ENCODE peak calls at places on chromosomes 6 and 20, in four cellular contexts. O is pancreas, S is tibial nerve, I is endodermal cell. W is an unnamed sample.

GRCh38 chr20:1934162-1934561 is 39.0 kb downstream of the SIRPA start:
- DNase-seq in I (no peak), O (no peak), S (peak; percentile 55), W (peak; percentile 62)

GRCh38 chr6:156174026-156174880 is 602.9 kb upstream of the ARID1B start:
- DNase-seq in I (no peak), S (no peak), O (no peak), W (no peak)

GRCh38 chr6:45441811-45442453 is 64.2 kb upstream of the SUPT3H start:
- DNase-seq in S (no peak), I (no peak), O (no peak), W (no peak)

GRCh38 chr6:81895511-81896185 is 143.2 kb upstream of the TENT5A start:
- DNase-seq in O (no peak), S (no peak), I (no peak), W (no peak)

GRCh38 chr6:88388589-88388988 is 222.4 kb upstream of the CNR1 start:
- DNase-seq in O (no peak), S (no peak), I (no peak), W (no peak)

GRCh38 chr6:142075516-142076101 is 57.1 kb upstream of the GJE1 start:
- DNase-seq in O (no peak), S (no peak), I (peak; percentile 39), W (no peak)

GRCh38 chr6:153129873-153130514 is 1.1 kb downstream of the RGS17 start:
- DNase-seq in S (no peak), O (no peak), I (peak; percentile 71), W (no peak)

GRCh38 chr6:111551521-111552231 is 54.0 kb downstream of the TRAF3IP2 start:
- DNase-seq in O (peak; percentile 87), I (peak; percentile 63), S (no peak), W (no peak)

GRCh38 chr6:107666084-107666981 is 157.8 kb downstream of the SCML4 start:
- DNase-seq in I (no peak), S (no peak), O (no peak), W (no peak)

GRCh38 chr6:146857960-146858308 is 259.2 kb downstream of the ADGB start:
- DNase-seq in O (no peak), I (peak; percentile 75), S (peak; percentile 22), W (no peak)

GRCh38 chr6:137919837-137920304 is 52.8 kb downstream of the TNFAIP3 start:
- DNase-seq in I (no peak), O (no peak), S (no peak), W (no peak)

GRCh38 chr6:6783736-6784135 is 195.2 kb downstream of the LY86 start:
- DNase-seq in S (no peak), I (no peak), O (no peak), W (no peak)

GRCh38 chr6:116884530-116884929 is 7.5 kb downstream of the RFX6 start:
- DNase-seq in I (peak; percentile 55), S (no peak), O (no peak), W (no peak)

DNA sequence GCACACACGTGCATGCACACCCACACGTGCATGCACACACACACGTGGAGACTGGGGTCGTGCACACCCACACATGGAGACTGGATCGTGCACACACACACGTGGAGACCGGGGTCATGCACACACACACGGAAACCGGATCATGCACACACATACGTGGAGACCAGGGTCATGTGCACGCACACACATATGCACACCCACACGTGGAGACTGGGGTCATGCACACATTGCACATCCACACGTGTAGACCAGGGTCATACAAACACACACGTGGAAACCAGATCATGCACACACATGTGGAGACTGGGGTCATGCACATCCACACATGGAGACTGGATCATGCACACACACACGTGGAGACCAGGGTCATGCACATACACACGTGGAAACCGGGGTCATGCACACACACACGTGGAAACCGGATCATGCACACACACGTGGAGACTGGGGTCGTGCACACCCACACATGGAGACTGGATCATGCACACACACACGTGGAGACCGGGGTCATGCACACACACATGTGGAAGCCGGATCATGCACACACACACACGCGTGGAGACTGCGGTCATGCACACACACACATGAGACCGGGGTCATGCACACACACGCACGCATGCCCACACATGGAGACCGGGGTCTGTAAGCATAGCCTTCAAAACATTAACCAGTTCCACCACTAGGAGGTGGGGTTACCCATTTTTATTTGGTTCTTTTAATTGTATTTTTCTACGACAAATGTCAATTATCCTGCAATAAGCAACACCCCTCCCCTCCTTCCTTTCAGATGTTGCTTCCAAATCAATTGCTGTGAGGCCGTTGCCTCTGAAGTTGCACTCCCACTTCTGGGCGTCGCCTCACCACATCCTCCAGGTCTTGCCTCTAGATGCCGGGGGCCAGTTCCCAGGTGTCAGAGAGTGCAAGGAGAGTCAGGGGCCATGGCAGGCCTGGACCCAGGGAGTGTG is 95.8 kb downstream of the TMEM242 start:
- DNase-seq in I (peak; percentile 58), O (no peak), S (no peak), W (no peak)
- TF ChIP-seq CTCF in I (peak; percentile 70), O (no peak), S (no peak), W (peak; percentile 28)

DNA sequence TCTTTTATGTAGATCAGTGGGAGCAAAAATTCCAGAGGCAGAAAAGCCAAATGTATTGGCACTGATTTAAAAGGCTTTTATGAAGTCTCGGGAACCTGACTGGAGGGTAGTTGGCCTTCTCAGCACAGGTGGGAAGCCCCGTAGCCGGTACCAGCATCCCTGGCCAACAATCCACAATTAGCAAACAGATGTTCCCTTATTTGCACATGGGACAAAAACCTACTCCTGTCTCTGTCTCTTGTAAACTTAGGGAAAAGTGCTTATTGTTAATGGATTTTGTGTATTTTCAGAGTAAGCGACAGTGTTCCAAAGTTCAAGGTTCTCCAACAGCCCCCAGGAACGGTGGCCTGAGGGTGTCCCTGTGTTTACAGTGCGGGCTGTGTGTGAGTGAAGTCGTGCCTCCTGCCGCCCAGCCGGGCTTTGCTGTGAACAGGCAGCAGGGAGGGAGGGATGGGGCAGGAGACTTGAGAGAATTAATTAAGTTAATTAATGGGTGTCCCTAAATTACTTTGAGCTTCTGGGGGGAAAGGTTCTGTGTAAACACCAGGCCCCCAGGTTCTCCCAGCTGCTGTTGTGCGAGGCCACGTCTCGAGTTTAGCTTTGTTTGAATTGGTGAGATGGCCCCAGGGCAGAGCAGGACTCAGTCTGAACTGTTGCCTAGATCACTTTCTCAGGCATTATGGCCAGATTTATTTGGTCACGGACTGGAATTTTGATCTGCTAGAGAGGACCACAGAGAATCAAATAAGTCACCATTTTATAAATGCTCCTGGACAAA is 3.9 kb downstream of the SYNJ2 start:
- DNase-seq in I (peak; percentile 71), O (no peak), S (no peak), W (no peak)
- TF ChIP-seq CTCF in I (no peak), O (no peak), S (no peak), W (no peak)

DNA sequence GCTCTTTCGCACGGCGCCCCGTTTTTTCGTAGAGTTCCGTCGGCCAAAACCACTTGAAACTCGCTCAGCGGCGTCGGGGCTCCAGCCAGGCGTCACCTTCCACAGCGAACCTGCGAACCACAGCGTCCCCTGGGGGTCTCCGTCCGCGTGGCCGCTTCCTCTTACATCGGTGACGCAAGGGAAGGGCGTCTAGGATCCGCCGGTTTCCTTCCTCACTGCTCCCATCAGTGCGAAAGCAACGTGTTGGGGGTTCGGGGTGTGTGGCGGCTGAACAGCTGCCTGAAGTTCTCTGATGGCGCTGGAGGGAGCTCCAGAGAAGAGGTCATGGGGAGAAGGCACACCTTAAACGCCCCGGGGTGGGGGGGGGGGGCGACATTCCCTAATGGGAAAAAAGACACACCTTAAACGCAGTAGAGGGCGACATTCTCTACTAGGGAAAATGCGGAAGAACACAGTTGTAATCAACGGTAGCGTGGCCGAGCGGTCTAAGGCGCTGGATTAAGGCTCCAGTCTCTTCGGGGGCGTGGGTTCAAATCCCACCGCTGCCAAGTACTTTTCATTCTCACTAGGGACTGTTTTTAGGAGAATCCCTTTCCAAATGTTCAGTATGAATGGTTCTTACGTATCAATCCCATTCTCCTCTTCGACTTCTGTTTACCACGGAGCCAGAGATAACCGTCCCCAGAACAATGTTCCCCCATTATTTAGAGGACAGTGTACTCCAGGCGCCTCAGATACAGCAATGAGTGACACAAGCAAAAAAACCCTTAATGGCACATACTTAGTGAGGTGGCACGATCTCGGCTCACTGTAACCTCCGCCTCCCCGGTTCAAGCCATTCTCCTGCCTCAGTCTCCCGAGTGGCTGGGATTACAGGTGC is 16.3 kb downstream of the ZNF311 start:
- DNase-seq in I (peak; percentile 98), S (peak; percentile 26), O (no peak), W (no peak)
- TF ChIP-seq CTCF in I (peak; percentile 88), S (peak; percentile 26), O (no peak), W (peak; percentile 35)

GRCh38 chr6:159169193-159169555 is at the start of gene FNDC1:
- DNase-seq in I (peak; percentile 86), S (no peak), O (no peak), W (no peak)
- TF ChIP-seq CTCF in I (peak; percentile 52), S (peak; percentile 53), O (no peak), W (no peak)

DNA sequence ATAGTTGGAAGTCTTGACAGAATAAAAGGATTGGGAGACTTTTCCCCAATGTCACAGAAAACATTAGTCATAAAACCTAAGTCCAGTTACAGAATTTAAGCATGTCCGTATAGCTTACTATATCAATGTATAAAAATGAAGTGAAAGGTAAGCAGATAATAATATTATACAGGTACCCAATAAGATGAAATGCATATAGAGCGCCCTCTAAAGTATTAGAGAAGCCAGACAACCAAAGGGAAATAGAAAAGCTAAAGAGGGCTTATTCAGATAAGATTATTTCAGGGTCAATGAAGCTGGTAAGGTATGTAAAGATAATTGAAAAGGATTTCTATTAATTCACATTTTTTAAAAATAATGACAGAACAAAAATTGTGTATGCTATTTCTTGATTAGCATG is 947.7 kb upstream of the MAP3K7 start:
- DNase-seq in S (no peak), O (no peak), I (no peak), W (no peak)
- TF ChIP-seq CTCF in S (no peak), O (no peak), I (peak; percentile 71), W (no peak)

DNA sequence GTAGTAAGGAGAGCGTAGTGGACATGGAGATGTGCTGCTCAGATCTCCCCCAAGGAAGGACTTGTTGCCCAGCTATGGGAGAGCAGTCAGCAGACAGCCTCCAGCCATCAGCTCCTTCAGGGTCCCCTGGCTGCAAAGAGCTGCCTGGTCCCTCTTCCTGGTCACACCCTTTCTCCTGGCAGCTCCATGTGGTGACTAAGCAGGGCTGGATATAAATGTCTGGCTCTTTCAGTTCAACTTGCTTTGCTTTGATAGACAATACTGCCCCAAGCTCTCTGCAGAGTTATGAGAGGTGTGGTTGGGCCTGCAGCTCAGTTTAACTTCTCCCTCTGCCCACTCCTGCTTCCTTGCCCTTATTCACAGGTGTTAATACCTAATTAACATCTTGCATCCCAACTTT is 64.1 kb upstream of the DDR1 start:
- DNase-seq in I (no peak), O (no peak), S (peak; percentile 33), W (peak; percentile 61)
- TF ChIP-seq CTCF in I (no peak), O (no peak), S (no peak), W (peak; percentile 30)

GRCh38 chr6:17469006-17469972 is 75.9 kb downstream of the CAP2 start:
- DNase-seq in I (no peak), S (no peak), O (no peak), W (no peak)
- TF ChIP-seq CTCF in I (peak; percentile 69), S (no peak), O (no peak), W (peak; percentile 10)

GRCh38 chr20:44886276-44886671 is 769 bp downstream of the YWHAB start:
- DNase-seq in S (no peak), O (no peak), I (no peak), W (no peak)

GRCh38 chr20:44887466-44887865 is 2.0 kb downstream of the YWHAB start:
- DNase-seq in O (no peak), I (no peak), S (no peak), W (no peak)

GRCh38 chr20:44884907-44885391 is 556 bp upstream of the YWHAB start:
- DNase-seq in O (no peak), S (no peak), I (no peak), W (no peak)

GRCh38 chr20:44886828-44887227 is 1.3 kb downstream of the YWHAB start:
- DNase-seq in I (no peak), O (no peak), S (no peak), W (no peak)

GRCh38 chr20:44885392-44886275 is at the start of gene YWHAB:
- DNase-seq in S (peak; percentile 98), O (peak; percentile 99), I (peak; percentile 100), W (peak; percentile 92)
- TF ChIP-seq CTCF in S (peak; percentile 34), O (no peak), I (peak; percentile 53), W (no peak)

GRCh38 chr6:63816979-63817436 is 181.4 kb downstream of the PHF3 start:
- DNase-seq in O (no peak), S (no peak), I (peak; percentile 72), W (no peak)
- TF ChIP-seq CTCF in O (no peak), S (no peak), I (peak; percentile 69), W (peak; percentile 31)